ENCODE peak calls at places on chromosomes 6 and 20, in four cellular contexts. S is left ventricle myocardium inferior; W is H7; P is activated CD4-positive, alpha-beta T cell treated with anti-CD3 and anti-CD28 coated beads, Interleukin-2, amount 10 ng/mL, durations not matched to agents 24 days and 14 days. R is an unnamed sample.

GRCh38 chr6:114342826-114343781 is at the start of gene HS3ST5:
- DNase-seq in S (no peak), W (peak; percentile 85), P (no peak), R (peak; percentile 55)

GRCh38 chr6:118894425-118895240 is 681 bp downstream of the ASF1A start:
- DNase-seq in S (peak; percentile 72), W (peak; percentile 73), P (peak; percentile 91), R (peak; percentile 74)

GRCh38 chr6:31652925-31653724 is 664 bp upstream of the BAG6 start:
- DNase-seq in S (peak; percentile 86), W (peak; percentile 95), P (no peak), R (peak; percentile 91)

GRCh38 chr20:51196991-51197651 is 174.2 kb upstream of the KCNG1 start:
- DNase-seq in S (no peak), W (no peak), P (no peak), R (no peak)

GRCh38 chr6:105397987-105398386 is 4.9 kb downstream of the PREP start:
- DNase-seq in S (no peak), W (peak; percentile 27), P (no peak), R (no peak)

GRCh38 chr6:134216304-134217029 is 101.4 kb downstream of the SGK1 start:
- DNase-seq in S (no peak), W (no peak), P (no peak), R (no peak)

GRCh38 chr6:71887006-71887743 is 825 bp downstream of the RIMS1 start:
- DNase-seq in S (no peak), W (peak; percentile 63), P (no peak), R (no peak)

GRCh38 chr20:3521852-3522740 is 51.3 kb downstream of the ATRN start:
- DNase-seq in S (no peak), W (no peak), P (no peak), R (no peak)

GRCh38 chr6:31597006-31597405 is 4.2 kb upstream of the NCR3 start:
- DNase-seq in S (no peak), W (peak; percentile 48), P (peak; percentile 84), R (no peak)

GRCh38 chr6:96301781-96302180 is 219.8 kb upstream of the UFL1 start:
- DNase-seq in S (no peak), W (no peak), P (no peak), R (no peak)

GRCh38 chr6:1295420-1295819 is 16.5 kb upstream of the FOXQ1 start:
- DNase-seq in S (no peak), W (no peak), P (no peak), R (no peak)

GRCh38 chr6:155080876-155081845 is 86.0 kb downstream of the TIAM2 start:
- DNase-seq in S (no peak), W (no peak), P (no peak), R (no peak)

GRCh38 chr6:117195728-117196127 is 69.6 kb upstream of the VGLL2 start:
- DNase-seq in S (no peak), W (no peak), P (no peak), R (no peak)

GRCh38 chr20:45011108-45011526 is 44.8 kb downstream of the STK4 start:
- DNase-seq in S (peak; percentile 22), W (peak; percentile 52), P (peak; percentile 79), R (no peak)

GRCh38 chr20:36035720-36036119 is 67.3 kb downstream of the CNBD2 start:
- DNase-seq in S (no peak), W (no peak), P (no peak), R (no peak)

GRCh38 chr20:52454660-52455059 is 263.1 kb upstream of the ZFP64 start:
- DNase-seq in S (no peak), W (no peak), P (no peak), R (no peak)

R was measured in right cardiac atrium.